ENCODE peak calls at places on chromosomes 13 and 19, in five cellular contexts. A is T-helper 2 cell, T is glutamatergic neuron, P is HCEC 1CT, V is fibroblast of pulmonary artery. R is an unnamed sample.

GRCh38 chr13:44211286-44211685 is 162.3 kb upstream of the SERP2 start:
- DNase-seq in A (no peak), V (no peak), P (no peak), T (no peak), R (no peak)

GRCh38 chr13:92158335-92158734 is 759.9 kb downstream of the GPC5 start:
- DNase-seq in P (no peak), T (no peak), A (no peak), V (peak), R (no peak)

GRCh38 chr19:47544476-47544875 is 28.5 kb downstream of the ZNF541 start:
- DNase-seq in V (no peak), P (no peak), A (no peak), T (no peak), R (no peak)

GRCh38 chr19:8127311-8127710 is 22.1 kb downstream of the FBN3 start:
- DNase-seq in A (no peak), V (no peak), P (no peak), T (no peak), R (no peak)

GRCh38 chr13:24511019-24511823 is 1.4 kb downstream of the PARP4 start:
- DNase-seq in P (peak), T (no peak), A (peak), V (peak), R (peak)

GRCh38 chr13:59963827-59964226 is 199.9 kb downstream of the DIAPH3 start:
- DNase-seq in T (no peak), P (no peak), A (no peak), V (no peak), R (no peak)

GRCh38 chr13:57724486-57725272 is 93.1 kb downstream of the PCDH17 start:
- DNase-seq in T (no peak), A (no peak), P (no peak), V (no peak), R (no peak)

GRCh38 chr13:109180905-109181425 is 551.6 kb downstream of the MYO16 start:
- DNase-seq in P (peak), A (no peak), V (peak), T (peak), R (no peak)

GRCh38 chr19:46385636-46386035 is 27.7 kb downstream of the CCDC8 start:
- DNase-seq in A (no peak), T (no peak), V (no peak), P (no peak), R (no peak)

GRCh38 chr13:52906122-52906903 is 57.9 kb upstream of the PCDH8 start:
- DNase-seq in V (no peak), T (no peak), P (no peak), A (no peak), R (no peak)

GRCh38 chr13:106337096-106337495 is 198.4 kb downstream of the EFNB2 start:
- DNase-seq in T (no peak), A (no peak), V (no peak), P (peak), R (no peak)

GRCh38 chr13:24135674-24136300 is 24.7 kb upstream of the SPATA13 start:
- DNase-seq in T (no peak), A (no peak), P (peak), V (peak), R (no peak)

GRCh38 chr19:33208904-33209843 is 15.0 kb downstream of the LRP3 start:
- DNase-seq in A (no peak), V (no peak), P (no peak), T (no peak), R (no peak)

GRCh38 chr19:1422943-1423342 is 15.3 kb upstream of the RPS15 start:
- DNase-seq in P (no peak), A (no peak), V (no peak), T (no peak), R (no peak)

GRCh38 chr13:75405976-75406703 is 75.8 kb downstream of the TBC1D4 start:
- DNase-seq in V (peak), T (no peak), P (peak), A (no peak), R (no peak)

GRCh38 chr13:97258801-97259200 is 36.7 kb downstream of the MBNL2 start:
- DNase-seq in P (peak), T (no peak), A (no peak), V (peak), R (no peak)

GRCh38 chr19:33373701-33374405 is at the start of gene CEBPG:
- DNase-seq in A (peak), T (peak), P (peak), V (peak), R (peak)

GRCh38 chr19:5287066-5287465 is 53.5 kb downstream of the PTPRS start:
- DNase-seq in T (no peak), P (no peak), A (no peak), V (no peak), R (no peak)

GRCh38 chr19:42290523-42291436 is 11.2 kb upstream of the PRR19 start:
- DNase-seq in A (peak), T (peak), P (no peak), V (no peak), R (no peak)

GRCh38 chr19:30082168-30082567 is 140.1 kb downstream of the URI1 start:
- DNase-seq in P (no peak), T (no peak), A (no peak), V (no peak), R (peak)

GRCh38 chr19:6467384-6467783 is 3.3 kb downstream of the CRB3 start:
- DNase-seq in V (no peak), T (no peak), P (no peak), A (no peak), R (no peak)

GRCh38 chr19:39596911-39597310 is 5.4 kb upstream of the LGALS13 start:
- DNase-seq in A (no peak), T (no peak), P (no peak), V (no peak), R (no peak)

GRCh38 chr13:46134494-46134893 is 29.7 kb upstream of the CPB2 start:
- DNase-seq in P (no peak), T (no peak), A (no peak), V (no peak), R (no peak)

GRCh38 chr19:48966541-48967345 is 1.6 kb downstream of the FTL start:
- DNase-seq in P (peak), T (no peak), A (no peak), V (peak), R (peak)

GRCh38 chr19:5973376-5973775 is 4.6 kb downstream of the RANBP3 start:
- DNase-seq in A (no peak), V (no peak), T (no peak), P (no peak), R (no peak)

GRCh38 chr19:8806661-8807060 is 25.4 kb downstream of the ZNF558 start:
- DNase-seq in A (no peak), T (no peak), P (no peak), V (no peak), R (no peak)

GRCh38 chr13:32984857-32985626 is 31.2 kb upstream of the KL start:
- DNase-seq in T (no peak), V (no peak), P (peak), A (no peak), R (no peak)

GRCh38 chr13:46297338-46297737 is 85.6 kb downstream of the LRRC63 start:
- DNase-seq in V (peak), T (no peak), P (peak), A (no peak), R (no peak)

GRCh38 chr13:40780822-40781401 is 8.5 kb upstream of the SLC25A15 start:
- DNase-seq in A (no peak), V (peak), P (peak), T (no peak), R (no peak)

GRCh38 chr13:30841161-30841560 is 64.9 kb upstream of the MEDAG start:
- DNase-seq in T (no peak), A (no peak), V (no peak), P (no peak), R (no peak)

R was measured in mucosa of descending colon.